ENCODE peak calls at places on chromosomes 2 and 18, in seven cellular contexts. One of them, this sample, is unnamed.

GRCh38 chr2:164967781-164968228 is 12.5 kb upstream of the SLC38A11 start:
- DNase-seq in substantia nigra: no peak
- DNase-seq in stimulated activated CD8-positive, alpha-beta memory T cell treated with anti-CD3 and anti-CD28 coated beads, Interleukin-15, amount 100 ng/mL, for 4 hours: no peak
- DNase-seq in CD8-positive, alpha-beta memory T cell: no peak
- DNase-seq in keratinocyte: peak; percentile 81
- DNase-seq in GDM1: no peak
- DNase-seq in NCI-H2081: no peak
- DNase-seq in this sample: peak; percentile 96

GRCh38 chr2:213199871-213200270 is 48.5 kb upstream of the IKZF2 start:
- DNase-seq in stimulated activated CD8-positive, alpha-beta memory T cell treated with anti-CD3 and anti-CD28 coated beads, Interleukin-15, amount 100 ng/mL, for 4 hours: no peak
- DNase-seq in CD8-positive, alpha-beta memory T cell: no peak
- DNase-seq in NCI-H2081: no peak
- DNase-seq in GDM1: no peak
- DNase-seq in substantia nigra: no peak
- DNase-seq in keratinocyte: no peak
- DNase-seq in this sample: no peak

GRCh38 chr18:28995319-28995718 is 818.4 kb upstream of the CDH2 start:
- DNase-seq in GDM1: no peak
- DNase-seq in NCI-H2081: no peak
- DNase-seq in stimulated activated CD8-positive, alpha-beta memory T cell treated with anti-CD3 and anti-CD28 coated beads, Interleukin-15, amount 100 ng/mL, for 4 hours: no peak
- DNase-seq in keratinocyte: no peak
- DNase-seq in CD8-positive, alpha-beta memory T cell: no peak
- DNase-seq in substantia nigra: no peak
- DNase-seq in this sample: no peak

GRCh38 chr2:42880738-42881525 is 88.5 kb upstream of the HAAO start:
- DNase-seq in CD8-positive, alpha-beta memory T cell: no peak
- DNase-seq in keratinocyte: no peak
- DNase-seq in NCI-H2081: no peak
- DNase-seq in GDM1: no peak
- DNase-seq in substantia nigra: no peak
- DNase-seq in stimulated activated CD8-positive, alpha-beta memory T cell treated with anti-CD3 and anti-CD28 coated beads, Interleukin-15, amount 100 ng/mL, for 4 hours: no peak
- DNase-seq in this sample: no peak

GRCh38 chr18:36532394-36532793 is 234.9 kb downstream of the FHOD3 start:
- DNase-seq in keratinocyte: peak; percentile 70
- DNase-seq in CD8-positive, alpha-beta memory T cell: no peak
- DNase-seq in GDM1: no peak
- DNase-seq in substantia nigra: no peak
- DNase-seq in stimulated activated CD8-positive, alpha-beta memory T cell treated with anti-CD3 and anti-CD28 coated beads, Interleukin-15, amount 100 ng/mL, for 4 hours: no peak
- DNase-seq in NCI-H2081: no peak
- DNase-seq in this sample: peak; percentile 72

GRCh38 chr2:67255933-67256615 is 141.1 kb upstream of the ETAA1 start:
- DNase-seq in stimulated activated CD8-positive, alpha-beta memory T cell treated with anti-CD3 and anti-CD28 coated beads, Interleukin-15, amount 100 ng/mL, for 4 hours: no peak
- DNase-seq in CD8-positive, alpha-beta memory T cell: no peak
- DNase-seq in keratinocyte: no peak
- DNase-seq in GDM1: no peak
- DNase-seq in NCI-H2081: no peak
- DNase-seq in substantia nigra: no peak
- DNase-seq in this sample: peak; percentile 90

GRCh38 chr2:44974064-44974715 is 32.7 kb downstream of the SIX3 start:
- DNase-seq in GDM1: no peak
- DNase-seq in keratinocyte: peak; percentile 57
- DNase-seq in CD8-positive, alpha-beta memory T cell: no peak
- DNase-seq in stimulated activated CD8-positive, alpha-beta memory T cell treated with anti-CD3 and anti-CD28 coated beads, Interleukin-15, amount 100 ng/mL, for 4 hours: no peak
- DNase-seq in substantia nigra: no peak
- DNase-seq in NCI-H2081: peak; percentile 89
- DNase-seq in this sample: peak; percentile 53

GRCh38 chr2:32464441-32464840 is 107.6 kb downstream of the BIRC6 start:
- DNase-seq in stimulated activated CD8-positive, alpha-beta memory T cell treated with anti-CD3 and anti-CD28 coated beads, Interleukin-15, amount 100 ng/mL, for 4 hours: no peak
- DNase-seq in substantia nigra: no peak
- DNase-seq in NCI-H2081: no peak
- DNase-seq in GDM1: no peak
- DNase-seq in CD8-positive, alpha-beta memory T cell: no peak
- DNase-seq in keratinocyte: no peak
- DNase-seq in this sample: no peak

GRCh38 chr2:151043484-151043883 is 218.2 kb downstream of the RBM43 start:
- DNase-seq in stimulated activated CD8-positive, alpha-beta memory T cell treated with anti-CD3 and anti-CD28 coated beads, Interleukin-15, amount 100 ng/mL, for 4 hours: no peak
- DNase-seq in NCI-H2081: no peak
- DNase-seq in GDM1: no peak
- DNase-seq in CD8-positive, alpha-beta memory T cell: no peak
- DNase-seq in keratinocyte: peak; percentile 84
- DNase-seq in substantia nigra: no peak
- DNase-seq in this sample: peak; percentile 98

GRCh38 chr2:71851094-71851755 is 296.4 kb downstream of the CYP26B1 start:
- DNase-seq in substantia nigra: no peak
- DNase-seq in GDM1: no peak
- DNase-seq in NCI-H2081: no peak
- DNase-seq in stimulated activated CD8-positive, alpha-beta memory T cell treated with anti-CD3 and anti-CD28 coated beads, Interleukin-15, amount 100 ng/mL, for 4 hours: no peak
- DNase-seq in keratinocyte: no peak
- DNase-seq in CD8-positive, alpha-beta memory T cell: no peak
- DNase-seq in this sample: no peak

GRCh38 chr2:225354281-225354774 is 45.2 kb upstream of the NYAP2 start:
- DNase-seq in NCI-H2081: no peak
- DNase-seq in substantia nigra: no peak
- DNase-seq in GDM1: no peak
- DNase-seq in CD8-positive, alpha-beta memory T cell: no peak
- DNase-seq in stimulated activated CD8-positive, alpha-beta memory T cell treated with anti-CD3 and anti-CD28 coated beads, Interleukin-15, amount 100 ng/mL, for 4 hours: no peak
- DNase-seq in keratinocyte: no peak
- DNase-seq in this sample: no peak

GRCh38 chr18:49565656-49566055 is 3.8 kb downstream of the LIPG start:
- DNase-seq in keratinocyte: no peak
- DNase-seq in stimulated activated CD8-positive, alpha-beta memory T cell treated with anti-CD3 and anti-CD28 coated beads, Interleukin-15, amount 100 ng/mL, for 4 hours: no peak
- DNase-seq in GDM1: no peak
- DNase-seq in NCI-H2081: no peak
- DNase-seq in CD8-positive, alpha-beta memory T cell: no peak
- DNase-seq in substantia nigra: peak; percentile 42
- DNase-seq in this sample: no peak

GRCh38 chr2:73899801-73900336 is 7.1 kb downstream of the ACTG2 start:
- DNase-seq in stimulated activated CD8-positive, alpha-beta memory T cell treated with anti-CD3 and anti-CD28 coated beads, Interleukin-15, amount 100 ng/mL, for 4 hours: no peak
- DNase-seq in substantia nigra: no peak
- DNase-seq in NCI-H2081: no peak
- DNase-seq in CD8-positive, alpha-beta memory T cell: no peak
- DNase-seq in keratinocyte: no peak
- DNase-seq in GDM1: no peak
- DNase-seq in this sample: no peak

GRCh38 chr2:58984731-58985130 is 743.6 kb upstream of the FANCL start:
- DNase-seq in CD8-positive, alpha-beta memory T cell: no peak
- DNase-seq in stimulated activated CD8-positive, alpha-beta memory T cell treated with anti-CD3 and anti-CD28 coated beads, Interleukin-15, amount 100 ng/mL, for 4 hours: no peak
- DNase-seq in NCI-H2081: no peak
- DNase-seq in keratinocyte: no peak
- DNase-seq in GDM1: no peak
- DNase-seq in substantia nigra: no peak
- DNase-seq in this sample: peak; percentile 4

GRCh38 chr18:9404565-9405060 is 70.0 kb downstream of the TWSG1 start:
- DNase-seq in GDM1: peak; percentile 87
- DNase-seq in keratinocyte: no peak
- DNase-seq in CD8-positive, alpha-beta memory T cell: peak; percentile 6
- DNase-seq in stimulated activated CD8-positive, alpha-beta memory T cell treated with anti-CD3 and anti-CD28 coated beads, Interleukin-15, amount 100 ng/mL, for 4 hours: no peak
- DNase-seq in NCI-H2081: no peak
- DNase-seq in substantia nigra: no peak
- DNase-seq in this sample: no peak

GRCh38 chr18:48300463-48300961 is 108.7 kb downstream of the ZBTB7C start:
- DNase-seq in GDM1: peak; percentile 32
- DNase-seq in keratinocyte: no peak
- DNase-seq in stimulated activated CD8-positive, alpha-beta memory T cell treated with anti-CD3 and anti-CD28 coated beads, Interleukin-15, amount 100 ng/mL, for 4 hours: no peak
- DNase-seq in CD8-positive, alpha-beta memory T cell: no peak
- DNase-seq in NCI-H2081: no peak
- DNase-seq in substantia nigra: no peak
- DNase-seq in this sample: peak; percentile 27

This sample was measured in mammary epithelial cell.